ENCODE peak calls at places on chromosomes 11 and 22, in ten cellular contexts. E is thyroid gland, S is neuronal stem cell, J is left ventricle myocardium inferior, U is psoas muscle, C is lower lobe of right lung, O is cardiac muscle cell, X is thoracic aorta, H is stomach, V is Peyer's patch. A is an unnamed sample.

GRCh38 chr22:24071686-24072085 is 60.6 kb downstream of the CABIN1 start:
- DNase-seq in X (no peak), E (no peak), H (no peak), S (no peak), C (no peak), V (no peak), U (no peak), J (no peak), O (no peak), A (no peak)

GRCh38 chr22:29269731-29270474 is 1.8 kb downstream of the EWSR1 start:
- DNase-seq in H (no peak), O (peak; percentile 21), U (no peak), V (peak; percentile 41), J (no peak), S (no peak), E (no peak), C (no peak), X (no peak), A (no peak)

GRCh38 chr11:20089796-20090653 is 70.2 kb downstream of the DBX1 start:
- DNase-seq in E (no peak), S (no peak), O (peak; percentile 47), H (peak; percentile 70), V (no peak), X (no peak), U (no peak), C (no peak), J (no peak), A (no peak)

GRCh38 chr22:29811377-29811776 is 26.7 kb downstream of the ASCC2 start:
- DNase-seq in V (no peak), J (no peak), O (no peak), X (no peak), E (no peak), H (peak; percentile 78), S (no peak), U (no peak), C (peak; percentile 66), A (no peak)

GRCh38 chr22:50577987-50578775 is at the start of gene CPT1B:
- DNase-seq in S (no peak), H (no peak), X (no peak), E (no peak), V (no peak), J (peak; percentile 70), U (peak; percentile 85), C (peak; percentile 44), O (peak; percentile 53), A (peak; percentile 3)

GRCh38 chr11:47617417-47617809 is 23.2 kb upstream of the C1QTNF4 start:
- DNase-seq in O (no peak), J (no peak), C (no peak), E (no peak), X (no peak), S (no peak), H (no peak), V (no peak), U (no peak), A (no peak)

GRCh38 chr11:21687645-21688044 is 505.2 kb upstream of the ANO5 start:
- DNase-seq in J (no peak), X (no peak), O (no peak), U (no peak), E (no peak), H (no peak), C (no peak), S (no peak), V (no peak), A (no peak)

GRCh38 chr11:59528741-59529140 is 17.4 kb downstream of the OR4D9 start:
- DNase-seq in V (no peak), O (no peak), S (no peak), X (no peak), U (no peak), C (no peak), J (no peak), H (no peak), E (no peak), A (no peak)

GRCh38 chr11:66006134-66006890 is 4.0 kb downstream of the BANF1 start:
- DNase-seq in O (no peak), V (no peak), E (no peak), C (no peak), H (no peak), S (no peak), J (no peak), X (no peak), U (no peak), A (no peak)

GRCh38 chr11:106086135-106086534 is 8.7 kb downstream of the AASDHPPT start:
- DNase-seq in O (no peak), U (no peak), H (no peak), E (no peak), V (no peak), C (no peak), X (no peak), S (no peak), J (no peak), A (no peak)

GRCh38 chr11:12693485-12694181 is 19.4 kb downstream of the TEAD1 start:
- DNase-seq in J (peak; percentile 33), H (peak; percentile 42), O (no peak), X (peak; percentile 28), S (no peak), V (no peak), U (peak; percentile 66), C (peak; percentile 50), E (peak; percentile 54), A (peak; percentile 71)

GRCh38 chr11:12761029-12761428 is 86.8 kb downstream of the TEAD1 start:
- DNase-seq in J (no peak), S (no peak), O (no peak), E (no peak), C (no peak), U (no peak), V (no peak), X (no peak), H (no peak), A (no peak)

GRCh38 chr11:9462172-9462799 is 1.5 kb downstream of the ZNF143 start:
- DNase-seq in U (no peak), V (no peak), E (no peak), C (no peak), S (no peak), H (no peak), J (no peak), X (no peak), O (no peak), A (no peak)

GRCh38 chr22:37019309-37020191 is at the start of the genes MPST and TST:
- DNase-seq in X (no peak), O (peak; percentile 91), S (peak; percentile 75), V (peak; percentile 49), H (peak; percentile 81), U (peak; percentile 91), J (peak; percentile 83), E (peak; percentile 83), C (peak; percentile 89), A (peak; percentile 91)

DNA sequence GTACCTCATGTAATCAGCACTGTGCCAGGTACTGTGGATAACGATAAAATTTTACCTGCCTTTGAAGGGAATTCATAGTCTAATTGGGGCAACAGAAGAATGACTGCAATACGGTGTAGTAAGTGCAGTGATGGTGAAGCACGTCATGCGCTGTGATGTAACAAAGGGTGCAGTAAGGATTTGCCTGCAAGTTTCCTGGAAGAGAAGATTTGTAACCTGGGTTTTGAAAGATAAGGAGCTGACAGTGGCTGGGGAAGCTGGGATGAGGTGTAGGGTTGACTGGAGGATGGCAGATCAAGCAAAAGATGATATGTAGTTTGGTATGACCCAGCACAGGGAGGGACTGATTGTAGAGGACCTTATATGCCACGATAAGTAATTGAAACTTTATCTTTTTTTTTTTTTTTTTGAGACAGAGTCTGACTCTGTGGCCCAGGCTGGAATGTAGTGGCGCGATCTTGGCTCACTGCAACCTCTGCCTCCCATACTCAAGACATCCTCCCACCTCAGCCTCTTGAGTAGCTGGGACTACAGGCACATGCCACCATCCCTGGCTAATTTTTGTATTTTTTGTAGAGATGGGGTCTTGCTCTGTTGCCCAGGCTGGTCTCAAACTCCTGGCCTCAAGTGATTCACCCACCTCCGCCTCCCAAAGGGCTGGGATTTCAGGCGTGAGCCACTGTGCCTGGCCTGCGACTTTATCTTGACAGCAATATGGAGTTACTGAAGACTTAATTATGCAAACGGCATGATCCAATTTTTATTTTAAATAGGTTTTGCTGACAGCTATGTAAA is 11.3 kb downstream of the SDHD start:
- DNase-seq in O (no peak), H (no peak), C (no peak), J (no peak), U (no peak), S (no peak), E (no peak), X (no peak), V (no peak), A (no peak)
- H3K4me1 ChIP-seq in O (no peaks in the 10 kb centered on the region), H (no peaks in the 10 kb centered on the region), C (no peaks in the 10 kb centered on the region), J (peaks cover 6% of the 10 kb centered on the region), U (peaks cover 26% of the 10 kb centered on the region), S (no peaks in the 10 kb centered on the region), E (no peaks in the 10 kb centered on the region), X (no peaks in the 10 kb centered on the region), V (no peaks in the 10 kb centered on the region), A (peaks cover 4% of the 10 kb centered on the region)

DNA sequence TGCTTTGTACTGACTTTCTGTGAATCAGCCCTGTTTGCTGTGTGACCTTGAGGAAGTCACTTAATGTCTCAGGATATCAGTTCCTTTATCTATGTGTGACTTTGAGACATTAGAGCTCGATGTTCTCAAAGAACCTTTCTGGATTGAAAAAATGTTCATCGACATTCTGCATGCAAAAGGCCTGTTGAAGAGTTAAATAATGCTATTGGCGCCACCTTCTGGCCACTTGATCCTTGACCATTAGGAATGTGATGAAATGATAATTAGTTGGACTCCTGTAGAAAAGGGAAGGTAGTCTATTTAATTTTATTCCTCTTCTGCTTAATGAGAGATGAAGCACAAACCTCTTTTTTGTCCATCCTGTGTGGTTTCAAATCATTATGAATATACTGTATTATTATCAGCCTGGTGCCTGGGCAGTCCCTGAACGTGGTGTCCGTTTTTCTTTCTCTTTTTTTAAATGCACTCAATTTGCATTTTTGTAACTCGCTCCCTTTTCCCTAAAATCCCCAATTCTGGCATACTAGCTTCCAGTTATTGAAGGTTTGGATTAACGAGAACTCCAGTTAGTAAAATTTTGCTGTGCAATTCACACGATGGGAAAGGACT is 20.7 kb downstream of the ELF5 start:
- DNase-seq in C (peak; percentile 68), X (no peak), E (peak; percentile 76), S (peak; percentile 60), H (peak; percentile 74), V (peak; percentile 68), O (peak; percentile 81), U (no peak), J (no peak), A (no peak)
- H3K27me3 ChIP-seq in C (no peaks in the 10 kb centered on the region), X (no peaks in the 10 kb centered on the region), E (no peaks in the 10 kb centered on the region), S (no peaks in the 10 kb centered on the region), H (no peaks in the 10 kb centered on the region), V (no peaks in the 10 kb centered on the region), O (no peaks in the 10 kb centered on the region), U (no peaks in the 10 kb centered on the region), J (peaks cover 38% of the 10 kb centered on the region), A (peaks cover 16% of the 10 kb centered on the region)

GRCh38 chr11:75845324-75845723 is 30.3 kb downstream of the UVRAG start:
- DNase-seq in X (no peak), V (no peak), H (no peak), S (no peak), C (no peak), E (no peak), J (no peak), U (no peak), O (no peak), A (no peak)
- H3K4me3 ChIP-seq in X (no peak overlapping the region), V (no peak overlapping the region), H (no peak overlapping the region), S (no peak overlapping the region), C (no peak overlapping the region), E (no peak overlapping the region), J (no peak overlapping the region), U (no peak overlapping the region), O (no peak overlapping the region), A (no peak overlapping the region)

DNA sequence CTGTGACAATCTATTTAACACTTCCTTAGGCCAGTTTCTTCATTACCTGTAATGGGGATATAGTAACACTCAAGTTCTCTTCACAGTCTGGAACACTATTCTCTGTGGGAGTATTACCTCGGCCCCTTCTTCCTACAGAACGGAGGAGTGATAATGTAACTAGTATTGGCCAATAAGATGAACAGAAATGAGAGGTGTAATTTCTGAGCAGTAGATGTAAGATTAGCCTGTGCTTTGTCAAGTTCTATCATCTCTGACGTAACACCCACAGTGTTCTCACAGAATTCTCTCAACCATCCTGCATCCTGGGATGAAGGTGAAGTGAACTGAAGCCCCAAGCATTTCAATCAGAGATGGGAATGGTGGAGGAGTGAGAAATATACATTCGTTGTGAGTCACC is 65.2 kb upstream of the TOP3B start:
- DNase-seq in C (no peak), X (no peak), S (no peak), H (no peak), O (no peak), J (no peak), U (no peak), E (no peak), V (no peak), A (no peak)
- H3K4me1 ChIP-seq in C (no peaks in the 10 kb centered on the region), X (no peaks in the 10 kb centered on the region), S (no peaks in the 10 kb centered on the region), H (no peaks in the 10 kb centered on the region), O (no peaks in the 10 kb centered on the region), J (no peaks in the 10 kb centered on the region), U (no peaks in the 10 kb centered on the region), E (no peaks in the 10 kb centered on the region), V (no peaks in the 10 kb centered on the region), A (no peaks in the 10 kb centered on the region)